ENCODE peak calls at places on chromosomes 13 and 19, in seven cellular contexts. F is kidney epithelial cell, R is pancreas, H is HTR-8/SVneo, Q is left cardiac atrium, W is M059J, D is mammary epithelial cell. M is an unnamed sample.

GRCh38 chr19:49333426-49334288 is 1.5 kb upstream of the CD37 start:
- DNase-seq in H (no peak), W (no peak), D (no peak), R (no peak), F (no peak), Q (no peak), M (no peak)

GRCh38 chr13:26855921-26856320 is 95.3 kb upstream of the GPR12 start:
- DNase-seq in Q (no peak), W (no peak), D (no peak), R (no peak), F (no peak), H (no peak), M (no peak)

GRCh38 chr19:20245309-20245708 is 78.3 kb downstream of the ZNF486 start:
- DNase-seq in Q (no peak), D (no peak), R (no peak), H (no peak), W (no peak), F (no peak), M (no peak)

GRCh38 chr13:111202745-111203144 is 87.6 kb downstream of the ARHGEF7 start:
- DNase-seq in D (no peak), Q (no peak), H (peak), W (peak), F (no peak), R (no peak), M (no peak)

GRCh38 chr13:97559030-97559429 is 125.1 kb downstream of the RAP2A start:
- DNase-seq in Q (no peak), R (no peak), H (no peak), F (no peak), D (no peak), W (no peak), M (no peak)

GRCh38 chr13:90502143-90502542 is 845.3 kb upstream of the MIR17HG start:
- DNase-seq in H (no peak), Q (peak), W (no peak), F (no peak), R (no peak), D (no peak), M (no peak)

GRCh38 chr13:94620286-94620896 is 18.7 kb downstream of the GPR180 start:
- DNase-seq in Q (no peak), H (no peak), D (peak), W (peak), R (no peak), F (no peak), M (no peak)

GRCh38 chr19:18415177-18415867 is 3.9 kb upstream of the SSBP4 start:
- DNase-seq in H (no peak), W (no peak), D (no peak), R (peak), F (no peak), Q (peak), M (no peak)

GRCh38 chr13:44566601-44567000 is 9.5 kb downstream of the TSC22D1 start:
- DNase-seq in Q (no peak), W (no peak), D (no peak), R (no peak), F (no peak), H (no peak), M (no peak)

GRCh38 chr19:2199215-2199614 is 35.5 kb downstream of the DOT1L start:
- DNase-seq in W (no peak), H (no peak), R (no peak), Q (no peak), D (no peak), F (no peak), M (no peak)

GRCh38 chr19:7799640-7800355 is 30.2 kb upstream of the EVI5L start:
- DNase-seq in Q (peak), F (no peak), W (peak), H (peak), D (peak), R (no peak), M (no peak)

GRCh38 chr19:54882758-54883157 is 8.7 kb downstream of the FCAR start:
- DNase-seq in Q (no peak), F (no peak), W (peak), D (no peak), H (no peak), R (no peak), M (no peak)

GRCh38 chr19:6528544-6529121 is 2.2 kb upstream of the TNFSF9 start:
- DNase-seq in W (no peak), H (no peak), Q (peak), R (no peak), F (no peak), D (no peak), M (no peak)

GRCh38 chr19:33724723-33725060 is 72.0 kb upstream of the KCTD15 start:
- DNase-seq in R (no peak), D (no peak), Q (no peak), W (no peak), F (no peak), H (no peak), M (no peak)

GRCh38 chr13:105956891-105957290 is 578.6 kb downstream of the EFNB2 start:
- DNase-seq in R (no peak), F (no peak), D (no peak), H (no peak), Q (peak), W (no peak), M (no peak)

GRCh38 chr19:3202346-3202745 is 16.6 kb downstream of the NCLN start:
- DNase-seq in F (no peak), H (no peak), Q (no peak), W (no peak), D (no peak), R (no peak), M (no peak)

GRCh38 chr13:29513002-29513980 is 82.2 kb downstream of the SLC7A1 start:
- DNase-seq in R (no peak), H (no peak), F (no peak), W (peak), Q (no peak), D (peak), M (no peak)

GRCh38 chr13:37046062-37046461 is 13.4 kb downstream of the SUPT20H start:
- DNase-seq in D (no peak), W (no peak), R (no peak), H (no peak), F (no peak), Q (no peak), M (no peak)

GRCh38 chr19:41452584-41453275 is 9.8 kb downstream of the ERICH4 start:
- DNase-seq in D (no peak), H (no peak), R (no peak), Q (no peak), F (no peak), W (no peak), M (no peak)

GRCh38 chr19:1961545-1961878 is 20.5 kb downstream of the CSNK1G2 start:
- DNase-seq in H (no peak), D (no peak), W (no peak), R (no peak), Q (no peak), F (peak), M (no peak)

GRCh38 chr13:113110852-113111315 is 5.3 kb downstream of the F7 start:
- DNase-seq in H (no peak), F (no peak), W (no peak), R (peak), Q (peak), D (no peak), M (peak)

GRCh38 chr13:39051157-39051556 is 12.9 kb downstream of the NHLRC3 start:
- DNase-seq in R (no peak), H (peak), F (peak), D (peak), W (peak), Q (no peak), M (no peak)

GRCh38 chr19:18109363-18109730 is 11.8 kb downstream of the MAST3 start:
- DNase-seq in Q (no peak), F (no peak), W (no peak), D (no peak), R (no peak), H (no peak), M (no peak)

GRCh38 chr19:18253716-18254115 is 20.5 kb downstream of the IQCN start:
- DNase-seq in W (peak), F (no peak), H (no peak), Q (no peak), R (no peak), D (peak), M (no peak)

GRCh38 chr13:46852168-46852567 is 44.7 kb downstream of the HTR2A start:
- DNase-seq in D (no peak), F (no peak), Q (no peak), H (no peak), W (no peak), R (peak), M (no peak)

GRCh38 chr13:110341445-110342247 is 34.6 kb downstream of the COL4A2 start:
- DNase-seq in D (no peak), H (no peak), W (no peak), R (no peak), F (no peak), Q (peak), M (no peak)

GRCh38 chr19:36771275-36772231 is 1.1 kb downstream of the ZNF850 start:
- DNase-seq in H (peak), F (peak), R (peak), W (peak), D (peak), Q (peak), M (peak)

GRCh38 chr13:26377038-26377437 is 123.1 kb downstream of the CDK8 start:
- DNase-seq in Q (no peak), H (peak), D (peak), R (no peak), F (no peak), W (peak), M (no peak)

GRCh38 chr13:94674609-94675348 is 37.6 kb downstream of the SOX21 start:
- DNase-seq in Q (peak), W (peak), R (no peak), H (peak), D (peak), F (peak), M (no peak)

GRCh38 chr19:55283548-55284393 is at the start of gene BRSK1:
- DNase-seq in Q (peak), D (no peak), R (no peak), F (no peak), W (peak), H (peak), M (peak)

GRCh38 chr19:9865732-9866627 is 30.9 kb downstream of the PIN1 start:
- DNase-seq in Q (no peak), W (no peak), F (no peak), H (no peak), R (no peak), D (no peak), M (no peak)

GRCh38 chr13:100987993-100988392 is 313.4 kb upstream of the TMTC4 start:
- DNase-seq in H (no peak), W (peak), Q (no peak), F (no peak), R (no peak), D (no peak), M (no peak)

GRCh38 chr13:73075546-73075945 is 16.7 kb downstream of the KLF5 start:
- DNase-seq in R (no peak), D (no peak), H (no peak), W (no peak), Q (no peak), F (no peak), M (no peak)

GRCh38 chr19:11038511-11038910 is 50.8 kb upstream of the LDLR start:
- DNase-seq in R (no peak), Q (no peak), D (no peak), W (no peak), H (no peak), F (no peak), M (no peak)

M was measured in T1000.